ENCODE peak calls at places on chromosomes 5 and 9, in five cellular contexts. One of them, this sample, is unnamed.
A peak's percentile ranks its signal among the peaks of the same experiment; 100 is the strongest.

GRCh38 chr9:89926691-89927220 is 321.9 kb downstream of the GADD45G start:
- DNase-seq in A549: no peak
- DNase-seq in PC-9: no peak
- DNase-seq in hepatocyte: peak; percentile 51
- DNase-seq in cardiac muscle cell: no peak
- DNase-seq in this sample: no peak

GRCh38 chr9:28779240-28779639 is 1206.0 kb upstream of the C9orf72 start:
- DNase-seq in hepatocyte: peak; percentile 6
- DNase-seq in cardiac muscle cell: no peak
- DNase-seq in A549: no peak
- DNase-seq in PC-9: no peak
- DNase-seq in this sample: no peak

GRCh38 chr5:127296321-127296720 is 5.7 kb downstream of the MEGF10 start:
- DNase-seq in cardiac muscle cell: no peak
- DNase-seq in hepatocyte: no peak
- DNase-seq in A549: no peak
- DNase-seq in PC-9: no peak
- DNase-seq in this sample: no peak

GRCh38 chr5:153480401-153480800 is 10.1 kb upstream of the GRIA1 start:
- DNase-seq in cardiac muscle cell: no peak
- DNase-seq in PC-9: no peak
- DNase-seq in A549: no peak
- DNase-seq in hepatocyte: peak; percentile 13
- DNase-seq in this sample: no peak

GRCh38 chr9:136095028-136095494 is at the start of gene NACC2:
- DNase-seq in PC-9: no peak
- DNase-seq in hepatocyte: peak; percentile 86
- DNase-seq in cardiac muscle cell: peak; percentile 78
- DNase-seq in A549: no peak
- DNase-seq in this sample: peak; percentile 88

GRCh38 chr9:132474253-132474652 is 64.2 kb downstream of the CFAP77 start:
- DNase-seq in cardiac muscle cell: no peak
- DNase-seq in A549: no peak
- DNase-seq in PC-9: no peak
- DNase-seq in hepatocyte: no peak
- DNase-seq in this sample: no peak

GRCh38 chr5:161149078-161149477 is 297.1 kb upstream of the ATP10B start:
- DNase-seq in cardiac muscle cell: no peak
- DNase-seq in PC-9: no peak
- DNase-seq in A549: no peak
- DNase-seq in hepatocyte: no peak
- DNase-seq in this sample: no peak

GRCh38 chr5:77356740-77357139 is 135.4 kb downstream of the WDR41 start:
- DNase-seq in hepatocyte: no peak
- DNase-seq in A549: no peak
- DNase-seq in PC-9: peak; percentile 56
- DNase-seq in cardiac muscle cell: no peak
- DNase-seq in this sample: no peak

GRCh38 chr5:96321371-96321770 is 111.7 kb downstream of the PCSK1 start:
- DNase-seq in hepatocyte: no peak
- DNase-seq in PC-9: peak; percentile 36
- DNase-seq in A549: no peak
- DNase-seq in cardiac muscle cell: no peak
- DNase-seq in this sample: no peak

GRCh38 chr5:80989883-80990282 is 29.7 kb downstream of the RASGRF2 start:
- DNase-seq in hepatocyte: no peak
- DNase-seq in cardiac muscle cell: no peak
- DNase-seq in PC-9: no peak
- DNase-seq in A549: no peak
- DNase-seq in this sample: no peak

GRCh38 chr9:89022071-89022721 is 30.9 kb downstream of the S1PR3 start:
- DNase-seq in A549: no peak
- DNase-seq in cardiac muscle cell: peak; percentile 42
- DNase-seq in PC-9: peak; percentile 95
- DNase-seq in hepatocyte: peak; percentile 47
- DNase-seq in this sample: no peak

GRCh38 chr9:93237535-93237934 is 53.6 kb downstream of the WNK2 start:
- DNase-seq in A549: no peak
- DNase-seq in cardiac muscle cell: no peak
- DNase-seq in hepatocyte: no peak
- DNase-seq in PC-9: no peak
- DNase-seq in this sample: no peak

GRCh38 chr9:79701651-79702050 is 129.9 kb downstream of the TLE4 start:
- DNase-seq in cardiac muscle cell: no peak
- DNase-seq in hepatocyte: no peak
- DNase-seq in PC-9: no peak
- DNase-seq in A549: no peak
- DNase-seq in this sample: no peak

GRCh38 chr5:173333900-173334685 is 5.9 kb upstream of the STC2 start:
- DNase-seq in PC-9: peak; percentile 85
- DNase-seq in hepatocyte: no peak
- DNase-seq in cardiac muscle cell: no peak
- DNase-seq in A549: no peak
- DNase-seq in this sample: no peak

GRCh38 chr5:59744531-59744992 is 149.0 kb downstream of the PDE4D start:
- DNase-seq in A549: peak; percentile 33
- DNase-seq in hepatocyte: no peak
- DNase-seq in PC-9: peak; percentile 78
- DNase-seq in cardiac muscle cell: no peak
- DNase-seq in this sample: no peak

GRCh38 chr9:94490465-94490864 is 64.4 kb upstream of the PCAT7 start:
- DNase-seq in cardiac muscle cell: peak; percentile 16
- DNase-seq in A549: no peak
- DNase-seq in PC-9: no peak
- DNase-seq in hepatocyte: no peak
- DNase-seq in this sample: no peak

GRCh38 chr5:148815578-148815977 is 10.8 kb upstream of the ADRB2 start:
- DNase-seq in cardiac muscle cell: no peak
- DNase-seq in PC-9: no peak
- DNase-seq in A549: no peak
- DNase-seq in hepatocyte: no peak
- DNase-seq in this sample: no peak

DNA sequence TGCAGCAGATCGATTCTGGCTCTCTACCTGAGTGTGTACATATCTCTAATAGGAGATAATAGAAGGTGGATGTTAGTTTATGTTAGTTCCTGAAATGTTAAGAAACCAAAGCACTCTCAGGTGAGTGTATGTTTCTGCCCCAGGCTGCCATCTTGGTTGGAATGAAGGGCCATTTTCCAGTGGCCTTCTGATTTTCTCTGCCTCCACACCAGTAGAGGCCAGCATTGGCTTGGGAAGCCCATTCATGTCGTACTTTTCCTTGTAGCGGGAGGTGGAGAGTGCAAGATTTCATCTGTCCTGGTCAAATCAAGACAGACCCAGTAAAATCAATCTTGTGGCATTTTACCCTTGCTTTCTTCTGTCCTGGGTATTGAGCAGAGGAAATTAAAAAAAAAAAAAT is 91.0 kb downstream of the GAS1 start:
- DNase-seq in cardiac muscle cell: no peak
- DNase-seq in PC-9: no peak
- DNase-seq in A549: no peak
- DNase-seq in hepatocyte: no peak
- DNase-seq in this sample: no peak
- TF ChIP-seq CTCF in cardiac muscle cell: no peak
- TF ChIP-seq CTCF in PC-9: no peak
- TF ChIP-seq CTCF in A549: no peak
- TF ChIP-seq CTCF in hepatocyte: no peak
- TF ChIP-seq CTCF in this sample: no peak

DNA sequence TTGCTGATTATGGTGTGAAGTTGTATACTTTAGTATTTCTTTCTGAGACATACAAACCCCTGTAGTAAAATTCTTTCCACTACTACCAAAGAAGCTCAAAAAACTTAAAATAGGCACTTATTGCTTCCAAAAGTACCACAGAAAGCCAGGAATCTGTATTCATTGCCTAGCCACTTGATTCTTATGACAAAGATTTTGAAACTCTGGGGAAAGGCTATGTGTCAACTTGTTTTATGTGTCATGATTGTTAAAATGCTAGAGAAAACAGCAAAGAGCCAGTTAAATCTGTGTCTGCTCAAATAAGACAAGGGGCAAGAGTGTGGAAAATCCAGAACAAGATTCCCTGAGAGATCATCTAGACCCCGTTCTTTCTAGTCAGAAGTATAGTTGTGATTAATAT is 6.0 kb downstream of the KIF2A start:
- DNase-seq in hepatocyte: no peak
- DNase-seq in A549: no peak
- DNase-seq in PC-9: no peak
- DNase-seq in cardiac muscle cell: no peak
- DNase-seq in this sample: no peak
- H3K27ac ChIP-seq in hepatocyte: peak overlapping the region; percentile 14
- H3K27ac ChIP-seq in A549: no peak overlapping the region
- H3K27ac ChIP-seq in PC-9: no peak overlapping the region
- H3K27ac ChIP-seq in cardiac muscle cell: peak overlapping the region; percentile 51
- H3K27ac ChIP-seq in this sample: no peak overlapping the region

GRCh38 chr9:96766199-96766598 is 11.7 kb downstream of the ZNF510 start:
- DNase-seq in cardiac muscle cell: no peak
- DNase-seq in A549: no peak
- DNase-seq in PC-9: no peak
- DNase-seq in hepatocyte: no peak
- DNase-seq in this sample: no peak

GRCh38 chr9:96769989-96770388 is 7.9 kb downstream of the ZNF510 start:
- DNase-seq in cardiac muscle cell: no peak
- DNase-seq in hepatocyte: no peak
- DNase-seq in PC-9: no peak
- DNase-seq in A549: no peak
- DNase-seq in this sample: no peak

DNA sequence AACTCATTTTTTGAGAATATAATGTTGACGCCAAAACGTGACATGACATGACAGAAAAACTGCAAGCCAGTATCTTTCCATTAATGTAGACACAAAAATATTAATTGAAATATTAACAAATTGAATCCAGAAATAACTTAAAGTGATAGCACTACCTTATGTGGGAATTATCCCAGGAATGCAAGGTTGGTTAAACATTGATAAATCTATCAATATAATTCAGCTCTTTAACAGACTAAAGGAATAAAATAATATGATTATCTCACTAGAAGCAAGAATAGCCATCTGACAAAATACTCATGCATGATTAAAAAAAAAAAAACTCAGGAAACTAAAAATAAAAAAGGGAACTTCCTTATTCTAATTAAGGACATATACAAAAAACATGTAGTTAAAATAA is 6.8 kb downstream of the ZNF510 start:
- DNase-seq in hepatocyte: no peak
- DNase-seq in cardiac muscle cell: no peak
- DNase-seq in A549: no peak
- DNase-seq in PC-9: no peak
- DNase-seq in this sample: no peak
- H3K4me3 ChIP-seq in hepatocyte: no peak overlapping the region
- H3K4me3 ChIP-seq in cardiac muscle cell: no peak overlapping the region
- H3K4me3 ChIP-seq in A549: no peak overlapping the region
- H3K4me3 ChIP-seq in PC-9: peak overlapping the region; percentile 18
- H3K4me3 ChIP-seq in this sample: no peak overlapping the region

DNA sequence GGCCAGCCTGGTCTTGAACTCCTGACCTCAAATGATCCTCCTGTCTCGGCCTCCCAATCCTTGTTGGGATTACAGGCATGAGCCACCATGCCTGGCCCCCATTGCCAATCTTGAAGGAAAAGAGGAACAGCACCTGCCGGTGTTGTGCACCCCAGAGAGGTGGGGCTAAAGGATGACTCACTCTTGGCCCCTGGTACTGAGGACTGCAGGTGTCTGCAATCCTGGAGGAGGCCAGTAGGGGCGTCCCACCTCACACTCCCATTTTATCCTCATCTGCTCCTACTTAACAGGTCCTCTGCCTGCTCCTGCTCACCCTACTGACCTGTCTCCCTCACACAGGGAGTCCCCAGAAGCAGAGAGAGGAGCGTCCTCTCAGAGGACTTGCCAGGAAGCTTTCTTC is 390.4 kb downstream of the ARHGEF28 start:
- DNase-seq in A549: no peak
- DNase-seq in cardiac muscle cell: no peak
- DNase-seq in hepatocyte: no peak
- DNase-seq in PC-9: no peak
- DNase-seq in this sample: no peak
- TF ChIP-seq CTCF in A549: no peak
- TF ChIP-seq CTCF in cardiac muscle cell: peak; percentile 12
- TF ChIP-seq CTCF in hepatocyte: no peak
- TF ChIP-seq CTCF in PC-9: peak; percentile 40
- TF ChIP-seq CTCF in this sample: no peak

GRCh38 chr5:176726746-176727527 is 79.7 kb downstream of the TSPAN17 start:
- DNase-seq in hepatocyte: no peak
- DNase-seq in PC-9: no peak
- DNase-seq in cardiac muscle cell: no peak
- DNase-seq in A549: no peak
- DNase-seq in this sample: no peak

GRCh38 chr5:176728810-176729209 is 81.5 kb downstream of the TSPAN17 start:
- DNase-seq in PC-9: no peak
- DNase-seq in A549: no peak
- DNase-seq in cardiac muscle cell: no peak
- DNase-seq in hepatocyte: no peak
- DNase-seq in this sample: peak; percentile 20

GRCh38 chr5:176727983-176728675 is 80.8 kb downstream of the TSPAN17 start:
- DNase-seq in A549: no peak
- DNase-seq in cardiac muscle cell: no peak
- DNase-seq in PC-9: no peak
- DNase-seq in hepatocyte: no peak
- DNase-seq in this sample: no peak

GRCh38 chr5:176725521-176725920 is 78.2 kb downstream of the TSPAN17 start:
- DNase-seq in cardiac muscle cell: peak; percentile 45
- DNase-seq in PC-9: no peak
- DNase-seq in A549: no peak
- DNase-seq in hepatocyte: peak; percentile 23
- DNase-seq in this sample: no peak

DNA sequence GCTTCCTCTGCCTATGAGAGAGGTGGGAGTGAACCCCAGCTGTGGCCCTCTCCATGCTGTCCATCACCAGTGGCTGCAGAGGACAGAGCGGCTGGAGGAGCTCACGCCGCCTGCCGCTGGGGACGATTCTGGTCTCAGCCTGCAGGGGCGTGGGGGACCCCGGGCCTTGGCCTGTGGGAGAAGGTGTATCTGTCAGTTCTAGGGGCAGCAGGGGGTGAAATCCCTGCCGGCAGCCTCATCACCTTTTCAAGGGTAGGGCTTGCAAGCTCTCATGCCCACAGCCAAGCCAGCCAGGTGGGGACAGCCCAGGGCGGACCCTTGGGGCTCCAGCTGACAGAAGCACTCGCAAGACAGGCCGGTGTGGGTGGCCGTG is 80.2 kb downstream of the TSPAN17 start:
- DNase-seq in PC-9: no peak
- DNase-seq in hepatocyte: no peak
- DNase-seq in cardiac muscle cell: no peak
- DNase-seq in A549: no peak
- DNase-seq in this sample: no peak
- H3K27ac ChIP-seq in PC-9: no peak overlapping the region
- H3K27ac ChIP-seq in hepatocyte: no peak overlapping the region
- H3K27ac ChIP-seq in cardiac muscle cell: no peak overlapping the region
- H3K27ac ChIP-seq in A549: no peak overlapping the region
- H3K27ac ChIP-seq in this sample: no peak overlapping the region

DNA sequence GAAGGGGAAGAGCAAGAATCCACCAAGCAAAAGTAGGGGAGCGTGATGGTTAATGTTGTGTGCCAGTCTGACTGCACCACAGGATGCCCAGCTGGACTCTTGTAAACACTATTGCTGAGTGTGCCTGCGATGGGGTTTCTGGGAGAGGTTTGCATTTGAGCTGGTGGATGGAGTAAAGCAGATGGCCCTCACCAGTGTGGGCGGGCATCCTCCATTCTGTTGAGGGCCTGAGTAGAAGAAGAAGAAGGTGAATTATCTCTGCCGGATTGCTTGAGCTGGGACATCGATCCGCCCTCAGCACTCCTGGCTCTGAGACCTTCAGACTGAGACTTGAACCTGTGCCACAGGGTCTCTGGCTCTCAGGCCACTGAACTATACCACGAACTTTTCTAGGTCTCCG is 27.0 kb upstream of the ZNF354A start:
- DNase-seq in PC-9: no peak
- DNase-seq in A549: no peak
- DNase-seq in hepatocyte: no peak
- DNase-seq in cardiac muscle cell: no peak
- DNase-seq in this sample: no peak
- H3K4me3 ChIP-seq in PC-9: no peak overlapping the region
- H3K4me3 ChIP-seq in A549: no peak overlapping the region
- H3K4me3 ChIP-seq in hepatocyte: no peak overlapping the region
- H3K4me3 ChIP-seq in cardiac muscle cell: no peak overlapping the region
- H3K4me3 ChIP-seq in this sample: no peak overlapping the region

This sample was measured in right lobe of liver.